ENCODE peak calls at places on chromosomes 4 and X, in five cellular contexts. Y, E, L, I and Q are unnamed samples.

GRCh38 chrX:30215357-30215843 is at the start of gene MAGEB2:
- DNase-seq in Y (peak; percentile 29), E (no peak), L (no peak), I (peak; percentile 33), Q (no peak)

GRCh38 chrX:150365953-150366911 is 3.1 kb downstream of the MAMLD1 start:
- DNase-seq in Y (peak; percentile 41), E (no peak), L (no peak), I (no peak), Q (no peak)

GRCh38 chrX:40368611-40369061 is 212.1 kb upstream of the ATP6AP2 start:
- DNase-seq in Y (no peak), E (no peak), L (no peak), I (no peak), Q (no peak)

GRCh38 chr4:38560763-38561558 is 103.0 kb upstream of the KLF3 start:
- DNase-seq in Y (no peak), E (no peak), L (no peak), I (no peak), Q (no peak)

GRCh38 chr4:114077610-114078009 is 98.2 kb upstream of the ARSJ start:
- DNase-seq in Y (no peak), E (no peak), L (no peak), I (no peak), Q (no peak)

GRCh38 chr4:26936284-26937065 is 75.8 kb downstream of the STIM2 start:
- DNase-seq in Y (no peak), E (no peak), L (no peak), I (no peak), Q (no peak)

GRCh38 chr4:152437561-152437960 is 98.3 kb downstream of the FBXW7 start:
- DNase-seq in Y (no peak), E (no peak), L (no peak), I (no peak), Q (no peak)

GRCh38 chr4:127586922-127587571 is 45.7 kb upstream of the INTU start:
- DNase-seq in Y (peak; percentile 41), E (peak; percentile 4), L (peak; percentile 33), I (peak; percentile 44), Q (peak; percentile 61)

GRCh38 chrX:155966876-155967275 is 30.6 kb upstream of the IL9R start:
- DNase-seq in Y (peak; percentile 39), E (peak; percentile 18), L (peak; percentile 16), I (peak; percentile 65), Q (peak; percentile 68)

GRCh38 chrX:47540754-47541538 is 20.1 kb upstream of the ARAF start:
- DNase-seq in Y (peak; percentile 54), E (no peak), L (peak; percentile 74), I (peak; percentile 80), Q (peak; percentile 84)

GRCh38 chr4:184671101-184671500 is 21.6 kb downstream of the PRIMPOL start:
- DNase-seq in Y (no peak), E (no peak), L (no peak), I (no peak), Q (no peak)

GRCh38 chr4:7276538-7276937 is 84.2 kb downstream of the SORCS2 start:
- DNase-seq in Y (no peak), E (no peak), L (no peak), I (no peak), Q (no peak)

GRCh38 chrX:154019633-154020499 is at the start of gene IRAK1:
- DNase-seq in Y (peak; percentile 34), E (peak; percentile 61), L (peak; percentile 53), I (peak; percentile 89), Q (peak; percentile 87)